ENCODE peak calls at places on chromosomes 1 and 21, in nine cellular contexts. J is NCI-H1694; H is left ventricle myocardium inferior; M is neural progenitor cell; B is fibroblast of lung; Z is KG1; R is stimulated activated CD8-positive, alpha-beta memory T cell treated with anti-CD3 and anti-CD28 coated beads, Interleukin-4, amount 100 ng/mL, for 1 hour; W is mucosa of descending colon; N is NCI-H1436 treated with DMSO at 0.1 percent for 48 hours. P is an unnamed sample.

GRCh38 chr1:177902151-177902765 is 67.6 kb downstream of the SEC16B start:
- DNase-seq in J (no peak), H (no peak), M (peak; percentile 16), B (no peak), Z (no peak), R (no peak), W (no peak), N (peak; percentile 22), P (no peak)

GRCh38 chr1:30286241-30286983 is 437.0 kb downstream of the MATN1 start:
- DNase-seq in J (no peak), H (no peak), M (no peak), B (no peak), Z (no peak), R (no peak), W (no peak), N (no peak), P (no peak)

GRCh38 chr1:167510244-167510643 is 8.1 kb downstream of the CD247 start:
- DNase-seq in J (no peak), H (no peak), M (no peak), B (no peak), Z (no peak), R (no peak), W (no peak), N (no peak), P (no peak)

GRCh38 chr21:15051652-15052554 is 12.9 kb downstream of the NRIP1 start:
- DNase-seq in J (no peak), H (no peak), M (no peak), B (no peak), Z (no peak), R (no peak), W (peak; percentile 59), N (no peak), P (no peak)

GRCh38 chr1:77392486-77392885 is 110.7 kb downstream of the AK5 start:
- DNase-seq in J (no peak), H (no peak), M (no peak), B (no peak), Z (no peak), R (no peak), W (no peak), N (no peak), P (no peak)

GRCh38 chr1:178768423-178768822 is 43.4 kb downstream of the RALGPS2 start:
- DNase-seq in J (no peak), H (no peak), M (peak; percentile 51), B (peak; percentile 49), Z (no peak), R (no peak), W (no peak), N (no peak), P (no peak)

GRCh38 chr1:48356901-48357300 is 115.1 kb downstream of the SPATA6 start:
- DNase-seq in J (no peak), H (no peak), M (no peak), B (peak; percentile 9), Z (no peak), R (no peak), W (no peak), N (no peak), P (no peak)

GRCh38 chr1:160726114-160726497 is 12.9 kb upstream of the SLAMF7 start:
- DNase-seq in J (no peak), H (no peak), M (no peak), B (no peak), Z (no peak), R (no peak), W (no peak), N (no peak), P (no peak)

GRCh38 chr1:6348511-6349191 is 44.9 kb downstream of the ACOT7 start:
- DNase-seq in J (no peak), H (peak; percentile 39), M (peak; percentile 55), B (peak; percentile 15), Z (peak; percentile 40), R (peak; percentile 29), W (peak; percentile 47), N (no peak), P (no peak)

GRCh38 chr1:25820247-25821111 is 725 bp downstream of the MTFR1L start:
- DNase-seq in J (no peak), H (peak; percentile 38), M (peak; percentile 76), B (peak; percentile 55), Z (peak; percentile 63), R (peak; percentile 48), W (peak; percentile 80), N (no peak), P (no peak)

GRCh38 chr1:151832318-151832984 is 849 bp upstream of the RORC start:
- DNase-seq in J (peak; percentile 33), H (peak; percentile 84), M (no peak), B (peak; percentile 52), Z (no peak), R (no peak), W (peak; percentile 91), N (no peak), P (no peak)

GRCh38 chr21:34589511-34590282 is 25.2 kb downstream of the RCAN1 start:
- DNase-seq in J (no peak), H (no peak), M (no peak), B (no peak), Z (no peak), R (no peak), W (no peak), N (no peak), P (no peak)

GRCh38 chr1:17265162-17265561 is 16.3 kb downstream of the PADI3 start:
- DNase-seq in J (no peak), H (no peak), M (peak; percentile 48), B (no peak), Z (no peak), R (no peak), W (no peak), N (no peak), P (no peak)

GRCh38 chr1:85573348-85573747 is 7.2 kb upstream of the CCN1 start:
- DNase-seq in J (no peak), H (no peak), M (no peak), B (no peak), Z (no peak), R (no peak), W (peak; percentile 31), N (no peak), P (no peak)

GRCh38 chr21:25300632-25301031 is 306.6 kb downstream of the MRPL39 start:
- DNase-seq in J (no peak), H (no peak), M (no peak), B (no peak), Z (no peak), R (no peak), W (no peak), N (no peak), P (no peak)

GRCh38 chr1:19406680-19407079 is 78.7 kb downstream of the CAPZB start:
- DNase-seq in J (no peak), H (no peak), M (no peak), B (no peak), Z (no peak), R (no peak), W (no peak), N (no peak), P (no peak)

GRCh38 chr1:206829282-206829681 is 36.1 kb upstream of the IL20 start:
- DNase-seq in J (no peak), H (no peak), M (no peak), B (no peak), Z (no peak), R (no peak), W (no peak), N (no peak), P (no peak)

GRCh38 chr1:61293197-61293596 is 210.8 kb downstream of the NFIA start:
- DNase-seq in J (no peak), H (no peak), M (no peak), B (no peak), Z (no peak), R (no peak), W (no peak), N (no peak), P (no peak)

GRCh38 chr1:193183019-193183643 is 3.3 kb downstream of the B3GALT2 start:
- DNase-seq in J (peak; percentile 70), H (no peak), M (peak; percentile 50), B (peak; percentile 76), Z (no peak), R (no peak), W (peak; percentile 33), N (no peak), P (peak; percentile 71)

GRCh38 chr1:41673355-41673754 is 188.9 kb upstream of the EDN2 start:
- DNase-seq in J (no peak), H (no peak), M (no peak), B (peak; percentile 58), Z (no peak), R (no peak), W (peak; percentile 29), N (no peak), P (no peak)

GRCh38 chr1:231499148-231499763 is 29.2 kb upstream of the TSNAX start:
- DNase-seq in J (no peak), H (no peak), M (no peak), B (no peak), Z (no peak), R (no peak), W (no peak), N (no peak), P (no peak)

GRCh38 chr1:205537386-205538018 is 33.0 kb downstream of the CDK18 start:
- DNase-seq in J (no peak), H (no peak), M (no peak), B (no peak), Z (no peak), R (no peak), W (no peak), N (no peak), P (no peak)

GRCh38 chr1:93275634-93276295 is 69.9 kb upstream of the DR1 start:
- DNase-seq in J (no peak), H (no peak), M (peak; percentile 8), B (no peak), Z (no peak), R (no peak), W (no peak), N (no peak), P (no peak)

GRCh38 chr1:55534565-55535091 is 319.5 kb upstream of the USP24 start:
- DNase-seq in J (no peak), H (no peak), M (no peak), B (no peak), Z (no peak), R (no peak), W (no peak), N (no peak), P (no peak)

GRCh38 chr21:29626787-29627470 is 312.9 kb downstream of the GRIK1 start:
- DNase-seq in J (no peak), H (no peak), M (no peak), B (no peak), Z (no peak), R (no peak), W (no peak), N (no peak), P (no peak)